ENCODE peak calls at places on chromosomes 12 and 14, in five cellular contexts. One of them, this sample, is unnamed. For H3K4me1 and H3K9me3, the result is how much of the 10 kb centered on the place peaks cover.

GRCh38 chr12:6183689-6184441 is 16.3 kb upstream of the CD9 start:
- DNase-seq in K562: no peak
- DNase-seq in IMR-90: peak
- DNase-seq in Peyer's patch: no peak
- DNase-seq in A549: no peak
- DNase-seq in this sample: no peak

GRCh38 chr12:99959549-99960170 is 25.1 kb downstream of the ANKS1B start:
- DNase-seq in K562: no peak
- DNase-seq in IMR-90: no peak
- DNase-seq in Peyer's patch: no peak
- DNase-seq in A549: peak
- DNase-seq in this sample: no peak

GRCh38 chr12:68406134-68406576 is 74.0 kb upstream of the MDM1 start:
- DNase-seq in K562: peak
- DNase-seq in IMR-90: peak
- DNase-seq in Peyer's patch: peak
- DNase-seq in A549: peak
- DNase-seq in this sample: peak

GRCh38 chr12:46153267-46153872 is 115.5 kb downstream of the SLC38A1 start:
- DNase-seq in K562: no peak
- DNase-seq in IMR-90: peak
- DNase-seq in Peyer's patch: no peak
- DNase-seq in A549: peak
- DNase-seq in this sample: no peak

GRCh38 chr12:29051221-29051620 is 97.9 kb upstream of the FAR2 start:
- DNase-seq in K562: no peak
- DNase-seq in IMR-90: peak
- DNase-seq in Peyer's patch: no peak
- DNase-seq in A549: no peak
- DNase-seq in this sample: no peak

GRCh38 chr12:40325349-40325960 is 100.7 kb downstream of the LRRK2 start:
- DNase-seq in K562: peak
- DNase-seq in IMR-90: peak
- DNase-seq in Peyer's patch: no peak
- DNase-seq in A549: peak
- DNase-seq in this sample: no peak

GRCh38 chr14:92496458-92496857 is 17.1 kb upstream of the RIN3 start:
- DNase-seq in K562: no peak
- DNase-seq in IMR-90: no peak
- DNase-seq in Peyer's patch: no peak
- DNase-seq in A549: no peak
- DNase-seq in this sample: no peak

GRCh38 chr12:131699434-131699833 is 11.5 kb upstream of the SFSWAP start:
- DNase-seq in K562: no peak
- DNase-seq in IMR-90: no peak
- DNase-seq in Peyer's patch: no peak
- DNase-seq in A549: no peak
- DNase-seq in this sample: no peak

GRCh38 chr12:22453511-22453910 is 90.8 kb downstream of the C2CD5 start:
- DNase-seq in K562: no peak
- DNase-seq in IMR-90: no peak
- DNase-seq in Peyer's patch: no peak
- DNase-seq in A549: no peak
- DNase-seq in this sample: no peak

GRCh38 chr14:59363545-59364226 is 101.5 kb downstream of the GPR135 start:
- DNase-seq in K562: no peak
- DNase-seq in IMR-90: peak
- DNase-seq in Peyer's patch: no peak
- DNase-seq in A549: peak
- DNase-seq in this sample: no peak

GRCh38 chr12:28998662-28999120 is 150.4 kb upstream of the FAR2 start:
- DNase-seq in K562: no peak
- DNase-seq in IMR-90: peak
- DNase-seq in Peyer's patch: no peak
- DNase-seq in A549: peak
- DNase-seq in this sample: no peak

GRCh38 chr12:115324949-115325638 is 641.1 kb upstream of the TBX3 start:
- DNase-seq in K562: no peak
- DNase-seq in IMR-90: no peak
- DNase-seq in Peyer's patch: no peak
- DNase-seq in A549: no peak
- DNase-seq in this sample: no peak

GRCh38 chr12:6775185-6775770 is 3.0 kb downstream of the LAG3 start:
- DNase-seq in K562: no peak
- DNase-seq in IMR-90: no peak
- DNase-seq in Peyer's patch: no peak
- DNase-seq in A549: no peak
- DNase-seq in this sample: no peak

GRCh38 chr12:13106666-13107065 is 3.2 kb upstream of the GSG1 start:
- DNase-seq in K562: no peak
- DNase-seq in IMR-90: no peak
- DNase-seq in Peyer's patch: no peak
- DNase-seq in A549: no peak
- DNase-seq in this sample: no peak

GRCh38 chr12:113086249-113087164 is 30.0 kb downstream of the DTX1 start:
- DNase-seq in K562: no peak
- DNase-seq in IMR-90: no peak
- DNase-seq in Peyer's patch: no peak
- DNase-seq in A549: no peak
- DNase-seq in this sample: no peak

GRCh38 chr12:52175411-52176350 is 16.1 kb downstream of the KRT80 start:
- DNase-seq in K562: no peak
- DNase-seq in IMR-90: no peak
- DNase-seq in Peyer's patch: no peak
- DNase-seq in A549: no peak
- DNase-seq in this sample: no peak

GRCh38 chr14:45135181-45135580 is 549 bp upstream of the FANCM start:
- DNase-seq in K562: no peak
- DNase-seq in IMR-90: peak
- DNase-seq in Peyer's patch: no peak
- DNase-seq in A549: no peak
- DNase-seq in this sample: no peak

GRCh38 chr12:93571854-93572711 is at the start of gene SOCS2:
- DNase-seq in K562: peak
- DNase-seq in IMR-90: peak
- DNase-seq in Peyer's patch: peak
- DNase-seq in A549: no peak
- DNase-seq in this sample: peak

GRCh38 chr14:43356984-43357545 is 1150.0 kb downstream of the FSCB start:
- DNase-seq in K562: no peak
- DNase-seq in IMR-90: no peak
- DNase-seq in Peyer's patch: no peak
- DNase-seq in A549: no peak
- DNase-seq in this sample: no peak

GRCh38 chr12:53208877-53209463 is 1.9 kb upstream of the ITGB7 start:
- DNase-seq in K562: no peak
- DNase-seq in IMR-90: no peak
- DNase-seq in Peyer's patch: peak
- DNase-seq in A549: no peak
- DNase-seq in this sample: no peak

GRCh38 chr12:24820872-24821271 is 128.0 kb downstream of the BCAT1 start:
- DNase-seq in K562: no peak
- DNase-seq in IMR-90: peak
- DNase-seq in Peyer's patch: no peak
- DNase-seq in A549: no peak
- DNase-seq in this sample: no peak

GRCh38 chr12:6847676-6848075 is 3.4 kb downstream of the CDCA3 start:
- DNase-seq in K562: no peak
- DNase-seq in IMR-90: no peak
- DNase-seq in Peyer's patch: no peak
- DNase-seq in A549: no peak
- DNase-seq in this sample: no peak

GRCh38 chr14:90788031-90788430 is 28.2 kb downstream of the TTC7B start:
- DNase-seq in K562: no peak
- DNase-seq in IMR-90: no peak
- DNase-seq in Peyer's patch: no peak
- DNase-seq in A549: no peak
- DNase-seq in this sample: no peak

GRCh38 chr12:54134850-54135249 is 53.9 kb downstream of the SMUG1 start:
- DNase-seq in K562: no peak
- DNase-seq in IMR-90: no peak
- DNase-seq in Peyer's patch: peak
- DNase-seq in A549: peak
- DNase-seq in this sample: no peak

GRCh38 chr12:116236148-116236731 is 41.3 kb downstream of the MED13L start:
- DNase-seq in K562: peak
- DNase-seq in IMR-90: peak
- DNase-seq in Peyer's patch: no peak
- DNase-seq in A549: peak
- DNase-seq in this sample: peak

GRCh38 chr12:26810330-26810729 is 22.7 kb downstream of the ITPR2 start:
- DNase-seq in K562: no peak
- DNase-seq in IMR-90: peak
- DNase-seq in Peyer's patch: no peak
- DNase-seq in A549: no peak
- DNase-seq in this sample: peak

GRCh38 chr14:54758041-54758440 is 144.6 kb downstream of the GCH1 start:
- DNase-seq in K562: no peak
- DNase-seq in IMR-90: no peak
- DNase-seq in Peyer's patch: no peak
- DNase-seq in A549: no peak
- DNase-seq in this sample: no peak

GRCh38 chr14:99815696-99816095 is 22.5 kb downstream of the EML1 start:
- DNase-seq in K562: no peak
- DNase-seq in IMR-90: no peak
- DNase-seq in Peyer's patch: no peak
- DNase-seq in A549: no peak
- DNase-seq in this sample: no peak

GRCh38 chr14:66596241-66596985 is 88.5 kb downstream of the GPHN start:
- DNase-seq in K562: no peak
- DNase-seq in IMR-90: no peak
- DNase-seq in Peyer's patch: no peak
- DNase-seq in A549: no peak
- DNase-seq in this sample: no peak

GRCh38 chr14:35978561-35978960 is 152.4 kb downstream of the BRMS1L start:
- DNase-seq in K562: no peak
- DNase-seq in IMR-90: no peak
- DNase-seq in Peyer's patch: no peak
- DNase-seq in A549: no peak
- DNase-seq in this sample: no peak

GRCh38 chr12:102885043-102885932 is 31.8 kb downstream of the PAH start:
- DNase-seq in K562: no peak
- DNase-seq in IMR-90: no peak
- DNase-seq in Peyer's patch: no peak
- DNase-seq in A549: no peak
- DNase-seq in this sample: no peak
- TF ChIP-seq POLR2A in K562: no peak
- TF ChIP-seq POLR2A in IMR-90: no peak
- TF ChIP-seq POLR2A in Peyer's patch: no peak
- TF ChIP-seq POLR2A in A549: no peak
- TF ChIP-seq POLR2A in this sample: no peak

DNA sequence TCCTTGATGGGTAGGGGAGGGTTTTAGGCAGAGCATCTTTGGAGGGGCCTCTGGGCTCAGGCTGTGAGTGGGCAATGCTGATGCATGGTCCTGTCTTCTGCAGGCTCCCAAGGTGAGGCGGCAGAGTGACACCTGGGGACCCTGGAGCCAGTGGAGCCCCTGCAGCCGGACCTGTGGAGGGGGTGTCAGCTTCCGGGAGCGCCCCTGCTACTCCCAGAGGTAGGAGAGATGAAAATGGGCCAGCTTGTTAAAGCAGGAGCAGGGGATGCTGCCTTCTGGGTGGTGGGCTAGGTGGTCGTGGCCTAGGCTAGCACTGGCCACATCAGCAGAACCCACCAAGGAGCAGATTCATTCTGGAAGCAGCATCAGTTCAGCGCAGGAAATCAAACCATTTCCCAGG is 7.2 kb downstream of the PAPLN start:
- DNase-seq in K562: no peak
- DNase-seq in IMR-90: no peak
- DNase-seq in Peyer's patch: peak
- DNase-seq in A549: no peak
- DNase-seq in this sample: no peak
- H3K4me1 ChIP-seq in K562: under half
- H3K4me1 ChIP-seq in IMR-90: under half
- H3K4me1 ChIP-seq in Peyer's patch: under half
- H3K4me1 ChIP-seq in A549: under half
- H3K4me1 ChIP-seq in this sample: under half

GRCh38 chr12:133235401-133236112 is at the start of gene ANHX:
- DNase-seq in K562: no peak
- DNase-seq in IMR-90: no peak
- DNase-seq in Peyer's patch: no peak
- DNase-seq in A549: no peak
- DNase-seq in this sample: no peak

GRCh38 chr12:133234971-133235370 is 706 bp downstream of the ANHX start:
- DNase-seq in K562: no peak
- DNase-seq in IMR-90: no peak
- DNase-seq in Peyer's patch: no peak
- DNase-seq in A549: no peak
- DNase-seq in this sample: no peak

GRCh38 chr12:133233006-133233405 is 2.7 kb downstream of the ANHX start:
- DNase-seq in K562: no peak
- DNase-seq in IMR-90: no peak
- DNase-seq in Peyer's patch: no peak
- DNase-seq in A549: no peak
- DNase-seq in this sample: no peak

GRCh38 chr12:133236144-133236543 is 467 bp upstream of the ANHX start:
- DNase-seq in K562: no peak
- DNase-seq in IMR-90: no peak
- DNase-seq in Peyer's patch: no peak
- DNase-seq in A549: no peak
- DNase-seq in this sample: no peak

GRCh38 chr12:133233993-133234564 is 1.6 kb downstream of the ANHX start:
- DNase-seq in K562: no peak
- DNase-seq in IMR-90: no peak
- DNase-seq in Peyer's patch: no peak
- DNase-seq in A549: no peak
- DNase-seq in this sample: no peak
- H3K9me3 ChIP-seq in K562: under half
- H3K9me3 ChIP-seq in IMR-90: half or more
- H3K9me3 ChIP-seq in Peyer's patch: under half
- H3K9me3 ChIP-seq in A549: half or more
- H3K9me3 ChIP-seq in this sample: under half

DNA sequence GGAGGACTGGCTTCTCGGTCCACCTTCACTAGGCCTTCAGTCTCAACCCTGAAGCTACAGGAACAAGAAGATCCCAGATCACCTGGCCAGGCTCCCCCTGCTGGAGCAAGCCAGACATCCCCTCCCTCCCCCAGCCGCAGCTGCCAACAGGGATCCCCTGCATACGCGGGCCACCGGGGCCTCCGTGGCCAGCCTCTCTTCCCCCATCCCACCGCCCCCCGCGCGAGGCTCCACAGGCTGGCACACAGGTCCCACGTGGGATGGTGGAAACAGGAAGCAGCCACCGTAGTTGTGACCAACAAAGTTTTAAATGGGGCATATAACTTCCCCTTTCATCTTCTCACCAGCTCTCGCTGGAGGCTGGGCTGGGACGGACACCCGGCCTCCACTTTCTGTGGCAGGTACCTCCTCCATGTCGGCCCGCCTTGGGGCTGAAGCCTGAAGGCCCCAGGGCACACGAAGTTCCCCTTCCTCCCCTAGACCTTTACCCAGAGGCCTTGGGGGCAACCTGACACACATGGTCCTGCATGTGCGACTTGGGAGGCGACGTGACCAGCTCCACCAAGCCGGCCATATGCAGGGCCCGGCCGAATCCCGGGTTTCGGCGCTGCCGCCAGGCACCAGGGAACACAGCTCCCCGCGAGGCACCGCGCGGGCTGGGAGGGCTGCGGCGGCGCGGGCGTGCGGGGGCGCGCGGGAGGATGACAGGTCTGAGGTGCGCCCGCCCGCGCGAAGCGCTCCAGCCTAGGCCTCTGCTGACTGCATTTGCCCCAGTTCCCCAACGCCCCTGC is 44.4 kb upstream of the PNMA1 start:
- DNase-seq in K562: peak
- DNase-seq in IMR-90: peak
- DNase-seq in Peyer's patch: peak
- DNase-seq in A549: peak
- DNase-seq in this sample: peak
- TF ChIP-seq POLR2A in K562: no peak
- TF ChIP-seq POLR2A in IMR-90: no peak
- TF ChIP-seq POLR2A in Peyer's patch: no peak
- TF ChIP-seq POLR2A in A549: no peak
- TF ChIP-seq POLR2A in this sample: no peak

This sample was measured in ovary.